ENCODE peak calls at places on chromosome 21, in five cellular contexts. One of them, this sample, is unnamed.

GRCh38 chr21:31509108-31510017 is 150.1 kb upstream of the SOD1 start:
- DNase-seq in A549: peak
- DNase-seq in endothelial cell of umbilical vein: no peak
- DNase-seq in K562: peak
- DNase-seq in HepG2: peak
- DNase-seq in this sample: peak

GRCh38 chr21:31364265-31364945 is 20.3 kb upstream of the TIAM1 start:
- DNase-seq in A549: no peak
- DNase-seq in endothelial cell of umbilical vein: no peak
- DNase-seq in K562: no peak
- DNase-seq in HepG2: no peak
- DNase-seq in this sample: no peak

GRCh38 chr21:28781602-28782274 is 210.9 kb downstream of the LTN1 start:
- DNase-seq in A549: no peak
- DNase-seq in endothelial cell of umbilical vein: peak
- DNase-seq in K562: peak
- DNase-seq in HepG2: peak
- DNase-seq in this sample: no peak

GRCh38 chr21:17775431-17776126 is 43.6 kb downstream of the C21orf91 start:
- DNase-seq in A549: no peak
- DNase-seq in endothelial cell of umbilical vein: no peak
- DNase-seq in K562: no peak
- DNase-seq in HepG2: peak
- DNase-seq in this sample: no peak

GRCh38 chr21:36035381-36035791 is 24.9 kb downstream of the SETD4 start:
- DNase-seq in A549: no peak
- DNase-seq in endothelial cell of umbilical vein: no peak
- DNase-seq in K562: no peak
- DNase-seq in HepG2: no peak
- DNase-seq in this sample: no peak

GRCh38 chr21:32795802-32796489 is 24.4 kb upstream of the PAXBP1 start:
- DNase-seq in A549: no peak
- DNase-seq in endothelial cell of umbilical vein: no peak
- DNase-seq in K562: no peak
- DNase-seq in HepG2: no peak
- DNase-seq in this sample: no peak

GRCh38 chr21:18460979-18461378 is 57.4 kb upstream of the TMPRSS15 start:
- DNase-seq in A549: no peak
- DNase-seq in endothelial cell of umbilical vein: no peak
- DNase-seq in K562: no peak
- DNase-seq in HepG2: no peak
- DNase-seq in this sample: no peak

GRCh38 chr21:18340387-18340942 is 63.1 kb downstream of the TMPRSS15 start:
- DNase-seq in A549: no peak
- DNase-seq in endothelial cell of umbilical vein: no peak
- DNase-seq in K562: no peak
- DNase-seq in HepG2: no peak
- DNase-seq in this sample: no peak

GRCh38 chr21:30880914-30881313 is 466 bp downstream of the KRTAP11-1 start:
- DNase-seq in A549: no peak
- DNase-seq in endothelial cell of umbilical vein: no peak
- DNase-seq in K562: no peak
- DNase-seq in HepG2: no peak
- DNase-seq in this sample: no peak

GRCh38 chr21:33042812-33043211 is 17.1 kb downstream of the OLIG2 start:
- DNase-seq in A549: peak
- DNase-seq in endothelial cell of umbilical vein: peak
- DNase-seq in K562: no peak
- DNase-seq in HepG2: no peak
- DNase-seq in this sample: no peak

GRCh38 chr21:10272216-10272615 is 249.2 kb upstream of the TPTE start:
- DNase-seq in A549: no peak
- DNase-seq in endothelial cell of umbilical vein: peak
- DNase-seq in K562: no peak
- DNase-seq in HepG2: peak
- DNase-seq in this sample: no peak

GRCh38 chr21:41228958-41229357 is 61.0 kb downstream of the BACE2 start:
- DNase-seq in A549: no peak
- DNase-seq in endothelial cell of umbilical vein: no peak
- DNase-seq in K562: no peak
- DNase-seq in HepG2: no peak
- DNase-seq in this sample: no peak
- H3K4me3 ChIP-seq in A549: no peak
- H3K4me3 ChIP-seq in endothelial cell of umbilical vein: no peak
- H3K4me3 ChIP-seq in K562: no peak
- H3K4me3 ChIP-seq in HepG2: no peak
- H3K4me3 ChIP-seq in this sample: no peak

GRCh38 chr21:37447288-37447936 is 80.8 kb downstream of the DYRK1A start:
- DNase-seq in A549: no peak
- DNase-seq in endothelial cell of umbilical vein: no peak
- DNase-seq in K562: no peak
- DNase-seq in HepG2: no peak
- DNase-seq in this sample: no peak
- TF ChIP-seq JUN in A549: no peak
- TF ChIP-seq JUN in endothelial cell of umbilical vein: no peak
- TF ChIP-seq JUN in K562: no peak
- TF ChIP-seq JUN in HepG2: no peak
- TF ChIP-seq JUN in this sample: no peak

GRCh38 chr21:26572668-26573381 is at the start of gene CYYR1:
- DNase-seq in A549: no peak
- DNase-seq in endothelial cell of umbilical vein: peak
- DNase-seq in K562: no peak
- DNase-seq in HepG2: no peak
- DNase-seq in this sample: peak
- H3K4me3 ChIP-seq in A549: no peak
- H3K4me3 ChIP-seq in endothelial cell of umbilical vein: peak
- H3K4me3 ChIP-seq in K562: no peak
- H3K4me3 ChIP-seq in HepG2: no peak
- H3K4me3 ChIP-seq in this sample: peak

DNA sequence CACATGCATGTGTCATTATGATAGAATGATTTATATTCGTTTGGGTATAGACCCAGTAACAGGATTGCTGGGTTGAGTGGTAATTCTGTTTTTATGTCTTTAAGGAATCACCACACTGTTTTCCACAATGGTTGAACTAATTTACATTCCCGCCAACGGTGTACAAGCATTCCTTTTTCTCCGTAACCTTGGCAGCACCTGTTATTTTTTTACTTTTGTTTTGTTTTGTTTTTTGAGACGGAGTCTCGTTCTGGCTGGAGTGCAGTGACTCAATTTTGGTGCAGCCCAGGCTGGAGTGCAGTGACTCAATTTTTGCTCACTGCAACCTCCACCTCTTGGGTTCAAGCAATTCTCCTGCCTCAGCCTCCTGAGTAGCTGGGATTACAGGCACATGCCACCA is 8.5 kb upstream of the S100B start:
- DNase-seq in A549: no peak
- DNase-seq in endothelial cell of umbilical vein: no peak
- DNase-seq in K562: no peak
- DNase-seq in HepG2: no peak
- DNase-seq in this sample: no peak
- TF ChIP-seq JUN in A549: no peak
- TF ChIP-seq JUN in endothelial cell of umbilical vein: no peak
- TF ChIP-seq JUN in K562: no peak
- TF ChIP-seq JUN in HepG2: no peak
- TF ChIP-seq JUN in this sample: no peak

GRCh38 chr21:42514883-42515228 is 1.2 kb downstream of the SLC37A1 start:
- DNase-seq in A549: no peak
- DNase-seq in endothelial cell of umbilical vein: no peak
- DNase-seq in K562: no peak
- DNase-seq in HepG2: no peak
- DNase-seq in this sample: no peak

GRCh38 chr21:42513151-42513984 is at the start of gene SLC37A1:
- DNase-seq in A549: no peak
- DNase-seq in endothelial cell of umbilical vein: no peak
- DNase-seq in K562: peak
- DNase-seq in HepG2: no peak
- DNase-seq in this sample: peak

GRCh38 chr21:42518216-42518615 is 4.6 kb downstream of the SLC37A1 start:
- DNase-seq in A549: peak
- DNase-seq in endothelial cell of umbilical vein: no peak
- DNase-seq in K562: no peak
- DNase-seq in HepG2: no peak
- DNase-seq in this sample: no peak

GRCh38 chr21:42513985-42514882 is 582 bp downstream of the SLC37A1 start:
- DNase-seq in A549: peak
- DNase-seq in endothelial cell of umbilical vein: peak
- DNase-seq in K562: no peak
- DNase-seq in HepG2: no peak
- DNase-seq in this sample: no peak

GRCh38 chr21:42515708-42516502 is 2.3 kb downstream of the SLC37A1 start:
- DNase-seq in A549: no peak
- DNase-seq in endothelial cell of umbilical vein: no peak
- DNase-seq in K562: no peak
- DNase-seq in HepG2: no peak
- DNase-seq in this sample: no peak
- H3K4me3 ChIP-seq in A549: no peak
- H3K4me3 ChIP-seq in endothelial cell of umbilical vein: no peak
- H3K4me3 ChIP-seq in K562: no peak
- H3K4me3 ChIP-seq in HepG2: no peak
- H3K4me3 ChIP-seq in this sample: no peak

GRCh38 chr21:42155045-42155855 is 63.7 kb upstream of the ABCG1 start:
- DNase-seq in A549: no peak
- DNase-seq in endothelial cell of umbilical vein: no peak
- DNase-seq in K562: no peak
- DNase-seq in HepG2: no peak
- DNase-seq in this sample: no peak
- TF ChIP-seq JUN in A549: no peak
- TF ChIP-seq JUN in endothelial cell of umbilical vein: no peak
- TF ChIP-seq JUN in K562: no peak
- TF ChIP-seq JUN in HepG2: no peak
- TF ChIP-seq JUN in this sample: no peak

GRCh38 chr21:46098303-46099141 is 610 bp downstream of the COL6A2 start:
- DNase-seq in A549: no peak
- DNase-seq in endothelial cell of umbilical vein: no peak
- DNase-seq in K562: peak
- DNase-seq in HepG2: no peak
- DNase-seq in this sample: peak
- H3K4me3 ChIP-seq in A549: peak
- H3K4me3 ChIP-seq in endothelial cell of umbilical vein: peak
- H3K4me3 ChIP-seq in K562: peak
- H3K4me3 ChIP-seq in HepG2: peak
- H3K4me3 ChIP-seq in this sample: peak

GRCh38 chr21:38167345-38167744 is 89.4 kb upstream of the KCNJ15 start:
- DNase-seq in A549: no peak
- DNase-seq in endothelial cell of umbilical vein: no peak
- DNase-seq in K562: no peak
- DNase-seq in HepG2: no peak
- DNase-seq in this sample: no peak

GRCh38 chr21:38170283-38170682 is 86.5 kb upstream of the KCNJ15 start:
- DNase-seq in A549: no peak
- DNase-seq in endothelial cell of umbilical vein: peak
- DNase-seq in K562: no peak
- DNase-seq in HepG2: no peak
- DNase-seq in this sample: peak

GRCh38 chr21:38171723-38172344 is 85.0 kb upstream of the KCNJ15 start:
- DNase-seq in A549: no peak
- DNase-seq in endothelial cell of umbilical vein: peak
- DNase-seq in K562: no peak
- DNase-seq in HepG2: no peak
- DNase-seq in this sample: peak

GRCh38 chr21:38175321-38175720 is 81.5 kb upstream of the KCNJ15 start:
- DNase-seq in A549: no peak
- DNase-seq in endothelial cell of umbilical vein: peak
- DNase-seq in K562: no peak
- DNase-seq in HepG2: no peak
- DNase-seq in this sample: no peak

GRCh38 chr21:38170705-38171682 is 85.8 kb upstream of the KCNJ15 start:
- DNase-seq in A549: no peak
- DNase-seq in endothelial cell of umbilical vein: peak
- DNase-seq in K562: no peak
- DNase-seq in HepG2: no peak
- DNase-seq in this sample: peak
- TF ChIP-seq JUN in A549: no peak
- TF ChIP-seq JUN in endothelial cell of umbilical vein: no peak
- TF ChIP-seq JUN in K562: no peak
- TF ChIP-seq JUN in HepG2: no peak
- TF ChIP-seq JUN in this sample: no peak

DNA sequence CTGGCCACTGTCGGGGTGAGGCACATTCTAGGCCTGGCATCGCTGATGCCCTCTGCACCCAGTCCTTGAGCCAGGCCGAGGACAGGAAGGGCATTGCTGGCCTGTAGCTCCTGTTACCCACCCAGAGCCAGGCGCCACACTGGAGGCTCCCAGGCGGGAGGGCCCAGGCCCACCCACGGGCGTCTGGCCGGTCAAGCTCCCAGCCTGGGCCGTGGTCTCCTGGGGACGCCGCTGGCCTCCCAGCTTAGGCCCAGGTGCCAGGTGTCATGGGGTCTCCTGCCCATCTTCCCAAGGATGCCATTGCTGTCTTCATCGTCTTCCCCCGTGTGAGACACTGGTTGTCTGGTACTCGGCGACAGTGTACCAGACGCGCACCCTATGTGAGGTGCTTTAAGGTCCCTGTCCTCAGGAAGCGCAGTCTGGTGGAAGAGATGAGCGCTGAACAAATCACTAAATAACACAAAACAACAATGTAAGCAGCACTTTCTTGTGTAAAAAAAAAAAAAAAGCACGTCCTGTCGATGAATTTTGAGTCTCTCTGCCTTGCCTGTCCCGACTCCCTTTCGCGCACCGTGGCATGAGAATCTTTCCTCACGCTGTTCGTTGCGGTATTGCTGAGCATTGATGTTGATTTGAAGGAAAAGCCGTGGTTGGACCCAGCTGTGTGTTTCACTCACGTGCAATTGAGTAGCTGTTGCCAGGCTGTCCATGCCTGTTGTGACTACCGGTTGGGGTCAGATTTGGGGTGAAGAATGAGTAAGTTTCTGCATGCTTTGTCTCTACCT is 27.0 kb upstream of the TRAPPC10 start:
- DNase-seq in A549: no peak
- DNase-seq in endothelial cell of umbilical vein: no peak
- DNase-seq in K562: no peak
- DNase-seq in HepG2: no peak
- DNase-seq in this sample: no peak
- H3K4me3 ChIP-seq in A549: no peak
- H3K4me3 ChIP-seq in endothelial cell of umbilical vein: no peak
- H3K4me3 ChIP-seq in K562: no peak
- H3K4me3 ChIP-seq in HepG2: no peak
- H3K4me3 ChIP-seq in this sample: peak